ENCODE peak calls at places on chromosomes 2 and 18, in eight cellular contexts. Y is HCT116, X is hepatocyte, R is GM23338, P is PC-3, K is MM.1S, M is neural progenitor cell, B is SK-N-SH. U is an unnamed sample.
A peak's percentile ranks its signal among the peaks of the same experiment; 100 is the strongest.

GRCh38 chr2:28665041-28665704 is 86.5 kb upstream of the PPP1CB start:
- DNase-seq in Y (no peak), X (peak; percentile 83), R (no peak), P (no peak), K (no peak), M (peak; percentile 29), B (peak; percentile 80), U (peak; percentile 92)

GRCh38 chr2:165238295-165238694 is 919 bp upstream of the SCN2A start:
- DNase-seq in Y (no peak), X (peak; percentile 42), R (peak; percentile 63), P (peak; percentile 37), K (peak; percentile 30), M (peak; percentile 60), B (no peak), U (peak; percentile 53)

GRCh38 chr18:22753130-22753831 is 179.8 kb upstream of the RBBP8 start:
- DNase-seq in Y (no peak), X (no peak), R (no peak), P (no peak), K (peak; percentile 94), M (no peak), B (no peak), U (no peak)

GRCh38 chr2:233473386-233473791 is 93.2 kb downstream of the USP40 start:
- DNase-seq in Y (no peak), X (no peak), R (no peak), P (no peak), K (no peak), M (no peak), B (no peak), U (no peak)

GRCh38 chr2:197269173-197269572 is 41.4 kb downstream of the ANKRD44 start:
- DNase-seq in Y (no peak), X (no peak), R (no peak), P (no peak), K (no peak), M (no peak), B (no peak), U (peak; percentile 10)

GRCh38 chr2:207144191-207144795 is 21.5 kb downstream of the KLF7 start:
- DNase-seq in Y (no peak), X (no peak), R (no peak), P (no peak), K (peak; percentile 30), M (no peak), B (no peak), U (no peak)

GRCh38 chr2:220192994-220193753 is 565.7 kb downstream of the SLC4A3 start:
- DNase-seq in Y (no peak), X (no peak), R (no peak), P (peak; percentile 98), K (no peak), M (no peak), B (no peak), U (no peak)

GRCh38 chr2:15826273-15826717 is 114.1 kb upstream of the MYCN start:
- DNase-seq in Y (no peak), X (peak; percentile 41), R (peak; percentile 63), P (no peak), K (no peak), M (peak; percentile 87), B (peak; percentile 77), U (no peak)

GRCh38 chr2:197969391-197969893 is 165.0 kb downstream of the PLCL1 start:
- DNase-seq in Y (no peak), X (peak; percentile 6), R (no peak), P (no peak), K (no peak), M (no peak), B (no peak), U (peak; percentile 84)

GRCh38 chr2:19362652-19363473 is 4.4 kb upstream of the OSR1 start:
- DNase-seq in Y (peak; percentile 69), X (peak; percentile 90), R (peak; percentile 88), P (peak; percentile 90), K (peak; percentile 45), M (peak; percentile 90), B (peak; percentile 91), U (peak; percentile 95)

GRCh38 chr2:37854676-37855282 is 70.3 kb upstream of the RMDN2 start:
- DNase-seq in Y (no peak), X (no peak), R (no peak), P (no peak), K (no peak), M (no peak), B (no peak), U (no peak)

GRCh38 chr18:11886629-11887028 is 21.5 kb downstream of the MPPE1 start:
- DNase-seq in Y (no peak), X (no peak), R (no peak), P (no peak), K (no peak), M (no peak), B (no peak), U (no peak)

GRCh38 chr2:173354601-173355131 is at the start of gene CDCA7:
- DNase-seq in Y (peak; percentile 54), X (peak; percentile 83), R (peak; percentile 82), P (peak; percentile 76), K (peak; percentile 59), M (peak; percentile 89), B (peak; percentile 96), U (peak; percentile 50)

GRCh38 chr2:240368746-240369724 is 66.4 kb upstream of the GPC1 start:
- DNase-seq in Y (no peak), X (no peak), R (no peak), P (no peak), K (no peak), M (no peak), B (peak; percentile 62), U (no peak)

GRCh38 chr2:170525566-170525900 is 189.6 kb upstream of the SP5 start:
- DNase-seq in Y (peak; percentile 71), X (peak; percentile 79), R (no peak), P (peak; percentile 97), K (no peak), M (no peak), B (no peak), U (peak; percentile 98)

GRCh38 chr2:63408530-63408929 is 179.7 kb downstream of the WDPCP start:
- DNase-seq in Y (no peak), X (no peak), R (no peak), P (peak; percentile 35), K (no peak), M (no peak), B (no peak), U (no peak)

GRCh38 chr2:62477573-62477972 is 28.4 kb downstream of the TMEM17 start:
- DNase-seq in Y (no peak), X (no peak), R (no peak), P (no peak), K (no peak), M (no peak), B (no peak), U (no peak)

GRCh38 chr2:196145256-196145655 is 26.1 kb downstream of the STK17B start:
- DNase-seq in Y (no peak), X (no peak), R (no peak), P (no peak), K (no peak), M (no peak), B (no peak), U (no peak)

GRCh38 chr18:68177807-68178702 is 536.9 kb downstream of the TMX3 start:
- DNase-seq in Y (no peak), X (peak; percentile 43), R (no peak), P (peak; percentile 98), K (no peak), M (no peak), B (peak; percentile 2), U (peak; percentile 94)

GRCh38 chr2:240604291-240604938 is 17.9 kb downstream of the CAPN10 start:
- DNase-seq in Y (peak; percentile 57), X (peak; percentile 87), R (peak; percentile 79), P (peak; percentile 16), K (no peak), M (peak; percentile 72), B (peak; percentile 99), U (peak; percentile 52)

GRCh38 chr2:150557020-150557644 is 69.7 kb upstream of the RND3 start:
- DNase-seq in Y (no peak), X (no peak), R (no peak), P (no peak), K (no peak), M (no peak), B (no peak), U (peak; percentile 22)

DNA sequence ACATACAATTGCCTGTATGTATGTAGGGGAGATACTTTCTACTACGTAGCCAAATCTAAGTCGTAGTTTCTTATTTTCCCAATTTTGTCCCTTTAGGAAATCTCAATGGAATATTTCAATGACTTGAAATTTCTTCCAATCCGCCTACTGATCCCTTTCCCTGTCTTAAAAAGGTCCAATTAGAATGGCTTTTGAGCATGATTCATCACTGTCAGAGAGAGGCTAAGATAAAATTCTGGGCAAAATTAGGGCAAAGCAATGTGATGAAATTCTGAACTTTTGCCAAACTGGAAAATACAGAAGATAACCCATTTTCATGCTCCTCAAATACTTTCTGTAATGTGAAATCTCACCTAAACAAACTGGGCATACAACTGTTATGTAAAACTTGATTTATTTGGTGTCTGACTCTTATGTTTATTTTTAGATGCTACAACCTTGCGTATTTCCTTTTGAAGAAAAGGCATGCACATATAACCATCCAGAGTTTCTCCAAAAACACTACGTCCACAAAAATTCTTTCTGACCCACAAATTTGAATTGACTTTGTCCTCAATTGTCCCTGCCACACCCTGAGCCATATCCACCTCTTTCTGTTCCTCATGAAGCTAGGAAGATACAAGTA is 147.1 kb downstream of the IKZF2 start:
- DNase-seq in Y (no peak), X (no peak), R (no peak), P (no peak), K (no peak), M (no peak), B (no peak), U (peak; percentile 3)
- TF ChIP-seq EZH2phosphoT487 in Y (no peak), X (no peak), R (no peak), P (no peak), K (no peak), M (no peak), B (no peak), U (no peak)

GRCh38 chr2:95287806-95288205 is 9.3 kb upstream of the KCNIP3 start:
- DNase-seq in Y (no peak), X (no peak), R (no peak), P (no peak), K (no peak), M (no peak), B (no peak), U (no peak)
- TF ChIP-seq EZH2phosphoT487 in Y (no peak), X (no peak), R (no peak), P (no peak), K (no peak), M (no peak), B (no peak), U (no peak)

GRCh38 chr2:109402180-109402579 is 211.6 kb downstream of the SEPTIN10 start:
- DNase-seq in Y (no peak), X (no peak), R (no peak), P (no peak), K (no peak), M (no peak), B (no peak), U (no peak)
- TF ChIP-seq EZH2phosphoT487 in Y (no peak), X (no peak), R (no peak), P (no peak), K (no peak), M (no peak), B (no peak), U (no peak)

DNA sequence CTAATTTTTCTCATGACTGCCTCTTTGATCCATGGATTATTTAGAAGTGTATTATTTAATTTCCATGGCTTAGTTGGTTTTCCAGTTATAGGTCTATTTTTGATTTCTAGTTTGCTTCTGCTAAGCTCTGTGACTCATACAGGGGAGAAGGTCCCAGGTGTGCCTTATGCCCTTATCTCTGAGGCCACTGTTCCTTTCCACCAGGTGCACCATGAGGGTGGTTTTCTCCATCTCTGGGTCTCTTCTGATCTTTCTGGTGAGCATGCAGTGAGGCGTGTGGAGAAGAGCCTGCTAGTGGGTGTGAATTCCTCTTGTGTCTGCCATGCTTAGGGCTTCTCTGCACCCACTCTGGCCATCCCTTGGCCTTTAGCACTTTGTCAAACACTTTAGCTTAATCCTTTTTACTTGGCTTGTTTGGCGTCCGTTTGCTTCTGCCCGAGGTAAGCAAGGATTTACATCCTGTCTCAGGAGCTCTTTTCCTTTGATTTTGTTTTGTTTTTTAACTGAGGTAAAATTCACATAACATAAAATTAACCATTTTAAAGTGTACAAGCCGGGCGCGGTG is 129.8 kb upstream of the ARL4C start:
- DNase-seq in Y (no peak), X (no peak), R (no peak), P (no peak), K (no peak), M (no peak), B (no peak), U (no peak)
- TF ChIP-seq EZH2phosphoT487 in Y (no peak), X (no peak), R (no peak), P (no peak), K (no peak), M (no peak), B (no peak), U (no peak)

U was measured in GM23248.